ENCODE peak calls at places on chromosomes 5 and 9, in ten cellular contexts. A is kidney; S is stimulated activated CD8-positive, alpha-beta memory T cell treated with anti-CD3 and anti-CD28 coated beads, Interleukin-4, amount 100 ng/mL, for 1 hour; I is SK-N-DZ; C is CD4-positive, CD25-positive, alpha-beta regulatory T cell; Q is NCI-H524 treated with DMSO at 0.1 percent for 48 hours; R is ELF-1; U is PC-3; W is esophagus muscularis mucosa; E is neural progenitor cell. T is an unnamed sample.

GRCh38 chr5:3615217-3615616 is 19.6 kb downstream of the IRX1 start:
- DNase-seq in A (no peak), S (no peak), I (no peak), C (no peak), Q (no peak), R (no peak), U (no peak), W (no peak), E (no peak), T (no peak)

GRCh38 chr5:10286552-10287227 is 21.0 kb downstream of the CMBL start:
- DNase-seq in A (no peak), S (no peak), I (no peak), C (no peak), Q (no peak), R (no peak), U (peak), W (no peak), E (no peak), T (no peak)

GRCh38 chr9:114287001-114287762 is 35.7 kb upstream of the ORM1 start:
- DNase-seq in A (peak), S (no peak), I (no peak), C (no peak), Q (peak), R (no peak), U (no peak), W (no peak), E (no peak), T (no peak)

GRCh38 chr9:91905958-91906585 is 44.0 kb downstream of the ROR2 start:
- DNase-seq in A (no peak), S (peak), I (no peak), C (no peak), Q (no peak), R (no peak), U (peak), W (no peak), E (no peak), T (no peak)

GRCh38 chr9:96858018-96858573 is 3.8 kb upstream of the ZNF782 start:
- DNase-seq in A (no peak), S (no peak), I (no peak), C (no peak), Q (no peak), R (peak), U (peak), W (no peak), E (no peak), T (no peak)

GRCh38 chr5:159873680-159874079 is 42.6 kb upstream of the ADRA1B start:
- DNase-seq in A (no peak), S (no peak), I (no peak), C (no peak), Q (no peak), R (no peak), U (peak), W (no peak), E (no peak), T (no peak)

GRCh38 chr9:118303216-118303615 is 599.0 kb downstream of the TLR4 start:
- DNase-seq in A (no peak), S (no peak), I (no peak), C (no peak), Q (no peak), R (no peak), U (no peak), W (no peak), E (no peak), T (no peak)

GRCh38 chr9:70046274-70047070 is 2.8 kb downstream of the MAMDC2 start:
- DNase-seq in A (no peak), S (no peak), I (no peak), C (no peak), Q (no peak), R (peak), U (no peak), W (peak), E (no peak), T (no peak)

GRCh38 chr5:65508978-65509377 is 27.3 kb upstream of the ADAMTS6 start:
- DNase-seq in A (no peak), S (no peak), I (no peak), C (no peak), Q (no peak), R (no peak), U (peak), W (no peak), E (no peak), T (no peak)

GRCh38 chr5:145062280-145062679 is 772.9 kb downstream of the PRELID2 start:
- DNase-seq in A (no peak), S (no peak), I (no peak), C (no peak), Q (no peak), R (no peak), U (no peak), W (no peak), E (no peak), T (no peak)

GRCh38 chr5:31492824-31493223 is 39.1 kb downstream of the DROSHA start:
- DNase-seq in A (no peak), S (no peak), I (no peak), C (no peak), Q (no peak), R (no peak), U (no peak), W (no peak), E (no peak), T (no peak)

GRCh38 chr9:4661165-4662095 is 664 bp upstream of the PLPP6 start:
- DNase-seq in A (no peak), S (no peak), I (no peak), C (no peak), Q (no peak), R (no peak), U (peak), W (no peak), E (no peak), T (no peak)

GRCh38 chr5:148569948-148570347 is 84.4 kb downstream of the HTR4 start:
- DNase-seq in A (no peak), S (no peak), I (no peak), C (no peak), Q (no peak), R (no peak), U (peak), W (no peak), E (no peak), T (no peak)